ENCODE peak calls at places on chromosomes 3 and 15, in seven cellular contexts. B is M059J, P is T-helper 17 cell, Z is DMS53, L is EH, W is Peyer's patch, T is A172. V is an unnamed sample.

GRCh38 chr3:34696831-34697230 is 898.4 kb downstream of the PDCD6IP start:
- DNase-seq in T (no peak), B (no peak), W (no peak), L (peak), P (no peak), Z (no peak), V (no peak)

GRCh38 chr15:99167201-99167600 is 62.3 kb downstream of the SYNM start:
- DNase-seq in B (no peak), P (no peak), L (no peak), Z (no peak), W (no peak), T (no peak), V (no peak)

GRCh38 chr3:108208831-108209230 is 13.4 kb downstream of the IFT57 start:
- DNase-seq in B (no peak), W (no peak), L (no peak), T (no peak), P (no peak), Z (peak), V (no peak)

GRCh38 chr3:50246517-50246954 is 10.5 kb downstream of the GNAI2 start:
- DNase-seq in W (peak), P (peak), Z (peak), B (peak), L (peak), T (peak), V (no peak)

GRCh38 chr3:189941679-189942078 is 179.0 kb downstream of the P3H2 start:
- DNase-seq in L (peak), Z (no peak), P (no peak), B (peak), T (peak), W (no peak), V (no peak)

GRCh38 chr3:40841570-40842109 is 316.9 kb downstream of the ZNF621 start:
- DNase-seq in T (no peak), P (no peak), W (no peak), L (no peak), Z (no peak), B (no peak), V (no peak)

GRCh38 chr3:8746780-8747345 is 13.3 kb downstream of the CAV3 start:
- DNase-seq in B (no peak), L (peak), T (no peak), P (no peak), Z (no peak), W (no peak), V (no peak)

GRCh38 chr3:157226173-157226847 is 66.4 kb upstream of the CCNL1 start:
- DNase-seq in Z (no peak), P (no peak), T (no peak), B (peak), L (peak), W (no peak), V (no peak)

GRCh38 chr3:179068779-179069530 is 2.7 kb downstream of the ZMAT3 start:
- DNase-seq in L (peak), P (peak), T (peak), B (peak), W (peak), Z (peak), V (no peak)

GRCh38 chr3:174937488-174937887 is 78.4 kb downstream of the NAALADL2 start:
- DNase-seq in W (no peak), P (no peak), L (peak), T (no peak), B (peak), Z (peak), V (no peak)

GRCh38 chr3:94234177-94234788 is 171.4 kb downstream of the NSUN3 start:
- DNase-seq in B (peak), T (peak), W (no peak), Z (peak), P (no peak), L (peak), V (no peak)

GRCh38 chr3:169283902-169284451 is 379.5 kb downstream of the MECOM start:
- DNase-seq in Z (no peak), T (no peak), W (no peak), P (no peak), B (no peak), L (no peak), V (no peak)

GRCh38 chr3:39288300-39288808 is 8.5 kb upstream of the CX3CR1 start:
- DNase-seq in P (peak), W (peak), L (peak), Z (peak), T (peak), B (peak), V (peak)

GRCh38 chr15:73881539-73882320 is 8.4 kb downstream of the TBC1D21 start:
- DNase-seq in W (no peak), B (no peak), Z (no peak), T (no peak), L (no peak), P (no peak), V (peak)

GRCh38 chr3:16516695-16517481 is 3.4 kb upstream of the RFTN1 start:
- DNase-seq in T (peak), W (peak), Z (peak), L (peak), P (no peak), B (peak), V (peak)

GRCh38 chr3:54427501-54427900 is 305.1 kb downstream of the CACNA2D3 start:
- DNase-seq in P (no peak), L (peak), W (no peak), Z (no peak), B (peak), T (no peak), V (no peak)

GRCh38 chr3:168990621-168991020 is 672.9 kb downstream of the MECOM start:
- DNase-seq in L (no peak), W (no peak), T (no peak), B (no peak), Z (no peak), P (no peak), V (no peak)

GRCh38 chr3:46422617-46423016 is 15.6 kb downstream of the CCRL2 start:
- DNase-seq in W (peak), B (peak), P (no peak), T (peak), L (no peak), Z (peak), V (no peak)

GRCh38 chr3:31743690-31744089 is 211.0 kb downstream of the STT3B start:
- DNase-seq in B (no peak), L (no peak), W (no peak), Z (no peak), T (no peak), P (no peak), V (no peak)

V was measured in left lobe of liver.